ENCODE peak calls at places on chromosome X, in seven cellular contexts. U is Peyer's patch, C is esophagus squamous epithelium, O is tibial nerve, F is K562, P is IMR-90, G is heart left ventricle. M is an unnamed sample. For H3K9me3, the result is how much of the 10 kb centered on the place peaks cover.

GRCh38 chrX:133053854-133054565 is 42.9 kb downstream of the USP26 start:
- DNase-seq in F (no peak), P (no peak), U (no peak), O (no peak), G (no peak), C (no peak), M (no peak)

GRCh38 chrX:153662266-153662665 is 11.3 kb downstream of the PNCK start:
- DNase-seq in C (no peak), U (peak), P (peak), F (peak), G (no peak), O (peak), M (peak)

GRCh38 chrX:119045884-119046283 is 26.9 kb upstream of the CT47C1 start:
- DNase-seq in U (no peak), P (no peak), F (no peak), O (no peak), G (no peak), C (no peak), M (no peak)

GRCh38 chrX:40496728-40497127 is 84.0 kb upstream of the ATP6AP2 start:
- DNase-seq in F (peak), G (no peak), C (no peak), O (no peak), P (peak), U (no peak), M (no peak)

GRCh38 chrX:74925210-74926088 is at the start of gene NEXMIF:
- DNase-seq in G (peak), F (no peak), P (no peak), O (no peak), C (no peak), U (no peak), M (peak)

GRCh38 chrX:12954981-12955380 is 19.9 kb upstream of the TMSB4X start:
- DNase-seq in F (no peak), G (no peak), U (no peak), O (no peak), P (no peak), C (no peak), M (no peak)

GRCh38 chrX:107205770-107206696 is at the start of the genes DNAAF6 and NUP62CL:
- DNase-seq in U (peak), P (no peak), C (peak), G (peak), F (peak), O (peak), M (peak)

GRCh38 chrX:126994011-126994410 is 174.5 kb downstream of the PRR32 start:
- DNase-seq in F (no peak), O (no peak), C (no peak), U (no peak), P (no peak), G (peak), M (no peak)

GRCh38 chrX:132858018-132858417 is 100.4 kb downstream of the HS6ST2 start:
- DNase-seq in U (no peak), P (no peak), C (no peak), G (no peak), F (no peak), O (no peak), M (no peak)

GRCh38 chrX:34130501-34130900 is 1.6 kb downstream of the FAM47A start:
- DNase-seq in F (no peak), C (no peak), G (no peak), P (no peak), O (no peak), U (no peak), M (no peak)

GRCh38 chrX:115332832-115333231 is 43.3 kb downstream of the LUZP4 start:
- DNase-seq in F (no peak), U (no peak), C (no peak), P (no peak), O (no peak), G (no peak), M (no peak)

GRCh38 chrX:10636851-10637250 is 16.5 kb upstream of the MID1 start:
- DNase-seq in O (no peak), F (no peak), C (no peak), G (no peak), P (no peak), U (no peak), M (no peak)

GRCh38 chrX:37603938-37604409 is 32.5 kb downstream of the LANCL3 start:
- DNase-seq in P (no peak), F (no peak), G (peak), U (no peak), O (no peak), C (no peak), M (no peak)

GRCh38 chrX:108312938-108313337 is 125.3 kb downstream of the COL4A6 start:
- DNase-seq in O (no peak), P (peak), U (no peak), F (no peak), C (no peak), G (peak), M (peak)

GRCh38 chrX:144275403-144275802 is 391.5 kb downstream of the UBE2NL start:
- DNase-seq in P (no peak), G (no peak), C (no peak), U (no peak), O (no peak), F (no peak), M (no peak)

GRCh38 chrX:108349210-108349609 is 89.0 kb downstream of the COL4A6 start:
- DNase-seq in U (no peak), C (no peak), F (no peak), P (no peak), G (no peak), O (no peak), M (no peak)

GRCh38 chrX:132738951-132739350 is 219.5 kb downstream of the HS6ST2 start:
- DNase-seq in F (no peak), P (no peak), C (no peak), U (no peak), G (no peak), O (no peak), M (no peak)

GRCh38 chrX:26783512-26784225 is 567.7 kb downstream of the MAGEB5 start:
- DNase-seq in G (no peak), P (peak), F (peak), U (no peak), C (no peak), O (no peak), M (no peak)

GRCh38 chrX:50375481-50376267 is 95.0 kb downstream of the DGKK start:
- DNase-seq in O (no peak), C (no peak), U (peak), G (no peak), F (no peak), P (no peak), M (no peak)

GRCh38 chrX:12955882-12956703 is 18.8 kb upstream of the TMSB4X start:
- DNase-seq in C (peak), G (peak), F (peak), O (peak), P (peak), U (no peak), M (no peak)

GRCh38 chrX:40143987-40144386 is 46.2 kb upstream of the BCOR start:
- DNase-seq in G (no peak), C (no peak), P (no peak), F (no peak), U (no peak), O (no peak), M (no peak)

GRCh38 chrX:48676893-48677270 is 6.7 kb upstream of the WAS start:
- DNase-seq in C (no peak), U (no peak), G (no peak), F (no peak), O (no peak), P (no peak), M (no peak)

GRCh38 chrX:129318375-129318774 is 204.9 kb downstream of the SMARCA1 start:
- DNase-seq in O (no peak), F (peak), C (no peak), G (no peak), P (peak), U (no peak), M (no peak)

GRCh38 chrX:68982476-68982875 is 153.7 kb downstream of the EFNB1 start:
- DNase-seq in U (no peak), F (no peak), C (no peak), O (no peak), P (no peak), G (no peak), M (no peak)

GRCh38 chrX:20969565-20969964 is 404.7 kb upstream of the CNKSR2 start:
- DNase-seq in G (no peak), O (no peak), F (no peak), U (no peak), P (no peak), C (no peak), M (no peak)

GRCh38 chrX:132737743-132738142 is 220.7 kb downstream of the HS6ST2 start:
- DNase-seq in C (no peak), G (no peak), F (no peak), P (no peak), U (no peak), O (no peak), M (no peak)

GRCh38 chrX:69361286-69361926 is 142.7 kb upstream of the NALF2 start:
- DNase-seq in G (no peak), C (no peak), U (no peak), P (peak), O (no peak), F (no peak), M (no peak)

GRCh38 chrX:117093319-117093718 is 630.5 kb upstream of the CT83 start:
- DNase-seq in G (no peak), U (no peak), P (no peak), O (no peak), F (no peak), C (no peak), M (no peak)
- H3K9me3 ChIP-seq in G (under half), U (under half), P (under half), O (under half), F (under half), C (under half), M (under half)

GRCh38 chrX:103628386-103629290 is at the start of gene TCEAL1:
- DNase-seq in P (peak), U (peak), G (peak), F (peak), C (no peak), O (peak), M (peak)

GRCh38 chrX:103630171-103630511 is 1.4 kb downstream of the TCEAL1 start:
- DNase-seq in U (no peak), G (no peak), O (no peak), F (no peak), C (no peak), P (no peak), M (no peak)

GRCh38 chrX:103631145-103631544 is 2.4 kb downstream of the TCEAL1 start:
- DNase-seq in U (no peak), P (no peak), C (no peak), O (no peak), G (no peak), F (no peak), M (no peak)

GRCh38 chrX:103626855-103627254 is 1.9 kb upstream of the TCEAL1 start:
- DNase-seq in P (peak), G (no peak), C (no peak), U (no peak), F (no peak), O (no peak), M (no peak)

DNA sequence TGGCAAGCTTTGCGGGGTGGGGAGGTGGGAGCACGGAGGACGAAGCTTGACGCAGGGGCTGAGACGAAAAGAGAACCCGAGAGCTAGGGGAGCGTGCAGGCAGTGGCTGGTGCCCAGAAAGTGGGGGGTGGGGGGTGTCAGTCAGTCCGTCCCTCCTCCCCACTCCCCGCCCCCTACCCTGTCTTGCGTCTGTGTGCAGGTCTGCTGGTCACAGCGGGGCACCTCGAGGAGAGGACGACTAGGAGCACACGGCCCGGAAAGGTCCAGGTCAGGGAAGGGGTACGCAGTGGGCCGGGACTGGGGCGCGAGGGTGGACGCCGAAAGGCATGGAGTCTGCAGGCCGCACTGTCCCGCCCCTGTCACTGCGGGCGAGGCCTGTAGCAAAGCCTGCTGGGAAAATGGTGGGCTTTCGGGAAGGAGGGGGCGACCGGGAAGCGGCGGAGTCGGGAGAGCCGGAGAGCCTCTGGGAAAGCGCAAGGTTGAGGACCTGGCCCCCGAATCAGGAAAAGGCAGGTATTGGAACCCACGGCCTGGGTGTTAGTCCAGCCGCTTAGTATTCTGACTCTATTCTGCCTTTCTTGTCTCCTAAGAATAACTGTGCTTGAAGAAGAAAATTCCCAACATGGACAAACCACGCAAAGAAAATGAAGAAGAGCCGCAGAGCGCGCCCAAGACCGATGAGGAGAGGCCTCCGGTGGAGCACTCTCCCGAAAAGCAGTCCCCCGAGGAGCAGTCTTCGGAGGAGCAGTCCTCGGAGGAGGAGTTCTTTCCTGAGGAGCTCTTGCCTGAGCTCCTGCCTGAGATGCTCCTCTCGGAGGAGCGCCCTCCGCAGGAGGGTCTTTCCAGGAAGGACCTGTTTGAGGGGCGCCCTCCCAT is 758 bp downstream of the TCEAL1 start:
- DNase-seq in C (no peak), F (peak), P (peak), U (peak), O (peak), G (peak), M (peak)
- TF ChIP-seq POLR2A in C (no peak), F (peak), P (no peak), U (no peak), O (peak), G (no peak), M (peak)

GRCh38 chrX:70924294-70924693 is 6.6 kb downstream of the SLC7A3 start:
- DNase-seq in U (no peak), F (no peak), G (no peak), C (no peak), O (no peak), P (no peak), M (no peak)

GRCh38 chrX:70921709-70922352 is 9.1 kb downstream of the SLC7A3 start:
- DNase-seq in C (no peak), O (no peak), P (no peak), G (no peak), U (no peak), F (no peak), M (no peak)

GRCh38 chrX:70922776-70923473 is 8.0 kb downstream of the SLC7A3 start:
- DNase-seq in U (no peak), C (no peak), O (no peak), F (no peak), P (no peak), G (no peak), M (no peak)
- H3K4me3 ChIP-seq in U (no peak), C (no peak), O (no peak), F (no peak), P (no peak), G (no peak), M (no peak)

GRCh38 chrX:6758234-6758633 is 223.3 kb upstream of the VCX3A start:
- DNase-seq in O (no peak), C (no peak), G (no peak), F (no peak), U (no peak), P (no peak), M (no peak)
- H3K9me3 ChIP-seq in O (under half), C (under half), G (under half), F (under half), U (under half), P (under half), M (under half)

GRCh38 chrX:71184803-71185495 is 38.1 kb upstream of the GJB1 start:
- DNase-seq in O (no peak), C (no peak), P (no peak), F (no peak), G (no peak), U (no peak), M (peak)

GRCh38 chrX:71183341-71183740 is 38.7 kb downstream of the NLGN3 start:
- DNase-seq in U (no peak), O (no peak), P (no peak), C (no peak), G (no peak), F (no peak), M (no peak)

GRCh38 chrX:71181558-71181909 is 36.9 kb downstream of the NLGN3 start:
- DNase-seq in P (no peak), O (peak), F (peak), G (no peak), C (no peak), U (no peak), M (no peak)

GRCh38 chrX:71184092-71184491 is 38.9 kb upstream of the GJB1 start:
- DNase-seq in U (no peak), C (no peak), G (no peak), O (no peak), F (no peak), P (no peak), M (no peak)

DNA sequence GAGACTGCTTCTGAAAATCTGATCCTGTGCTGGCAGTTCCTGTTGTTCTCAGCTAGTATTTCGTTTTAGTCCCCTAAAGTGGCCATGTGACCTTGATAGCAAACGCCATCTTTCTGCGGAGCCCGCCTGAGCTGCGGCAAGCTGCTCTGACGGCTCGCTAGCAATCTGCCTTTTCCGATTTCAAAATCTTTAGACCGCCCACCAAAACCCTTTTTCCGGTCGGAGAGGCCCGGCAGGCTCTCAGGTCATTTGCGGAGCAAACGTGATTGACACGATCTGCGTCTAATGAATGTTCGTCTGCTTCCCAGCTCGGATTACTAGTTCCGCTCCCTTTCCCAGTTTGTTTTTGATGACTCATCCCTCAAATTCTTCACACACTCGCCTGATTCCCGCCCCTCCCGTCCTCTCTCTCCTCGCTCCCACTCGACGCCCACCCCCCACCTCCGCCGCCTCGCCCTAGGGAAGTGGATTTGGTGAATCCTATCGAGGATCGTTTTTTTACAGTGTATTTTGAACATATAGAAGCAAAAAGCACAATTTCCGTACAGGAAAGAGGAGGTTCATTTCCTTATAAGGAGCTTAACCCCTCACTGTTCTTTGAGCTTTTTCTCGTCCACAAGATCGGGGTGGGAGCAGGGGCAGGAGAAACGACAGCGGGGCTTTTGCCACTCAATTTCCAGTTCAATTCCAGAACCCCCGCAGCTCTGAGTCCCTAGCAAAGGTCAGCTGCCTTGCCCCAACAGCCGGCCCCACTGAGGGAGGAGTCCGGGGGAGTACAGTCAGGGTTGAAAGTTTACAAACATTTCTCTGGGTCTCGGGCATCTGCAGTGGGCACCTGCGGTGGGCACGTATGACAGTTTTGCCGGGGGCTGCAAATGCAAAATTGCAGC is 37.5 kb downstream of the NLGN3 start:
- DNase-seq in O (peak), U (peak), G (peak), P (peak), C (peak), F (peak), M (peak)
- TF ChIP-seq POLR2A in O (peak), U (peak), G (peak), P (peak), C (peak), F (peak), M (peak)

DNA sequence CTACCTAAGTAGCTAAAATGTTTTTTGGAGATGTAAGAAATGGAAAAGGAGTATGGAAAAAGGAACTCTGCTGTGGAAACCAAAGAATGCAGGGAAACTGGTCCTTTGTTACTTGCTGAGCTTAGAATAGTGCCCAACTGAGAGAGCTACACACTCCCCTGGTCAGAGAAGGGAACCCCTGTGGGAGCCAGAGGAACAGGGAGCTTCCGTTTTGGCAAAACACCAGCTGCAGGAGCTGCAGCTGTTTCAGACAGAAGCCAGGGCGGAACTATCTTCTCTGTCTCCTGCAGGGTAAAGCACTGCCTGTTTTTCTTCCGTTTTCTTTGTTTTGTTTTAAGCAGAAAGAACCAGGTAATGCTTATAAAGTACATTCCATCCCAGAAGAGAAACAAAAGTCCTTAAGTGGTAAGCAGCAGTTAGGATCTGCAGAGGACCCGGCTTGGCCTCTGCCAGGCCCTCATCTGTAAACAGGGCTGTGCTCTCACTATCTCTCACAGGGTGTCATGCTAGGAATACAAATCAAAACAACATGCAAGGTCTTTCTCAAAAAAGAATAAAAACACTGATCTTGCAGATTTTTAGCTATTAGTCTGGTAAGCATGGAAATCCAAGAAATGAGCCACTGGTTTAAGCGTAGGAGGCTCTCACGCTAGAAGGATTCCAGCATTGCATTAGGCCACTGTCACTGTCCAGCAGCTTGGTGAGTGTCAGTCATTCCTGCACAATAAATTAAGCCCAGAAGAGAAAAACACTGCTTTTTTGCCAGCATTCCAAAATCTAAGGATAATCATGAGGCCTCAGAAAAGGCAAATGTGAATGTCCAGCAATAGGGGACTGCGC is 76.1 kb downstream of the CHST7 start:
- DNase-seq in O (no peak), F (no peak), C (no peak), P (peak), G (peak), U (no peak), M (peak)
- H3K4me3 ChIP-seq in O (no peak), F (no peak), C (no peak), P (no peak), G (no peak), U (no peak), M (no peak)

DNA sequence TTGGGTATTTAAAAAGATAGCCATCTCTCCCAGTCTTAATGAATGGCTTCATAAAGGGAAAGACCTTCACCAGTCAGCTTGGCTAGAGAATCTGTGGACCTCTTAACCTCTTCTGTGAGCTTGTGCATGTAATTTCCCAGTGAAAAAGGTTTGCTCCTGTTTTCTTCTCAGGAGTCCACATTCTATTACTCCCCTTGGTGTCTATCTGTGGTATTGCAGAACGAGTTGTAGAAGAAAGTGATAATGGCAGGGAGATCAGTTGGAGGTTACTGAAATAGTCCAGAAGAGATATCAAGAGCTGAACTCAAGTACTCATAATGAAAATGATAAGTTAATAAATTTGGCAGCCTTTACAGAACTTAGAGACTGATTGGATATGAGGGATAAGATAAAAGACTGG is 16.5 kb upstream of the VAMP7 start:
- DNase-seq in G (no peak), P (no peak), U (no peak), O (no peak), F (no peak), C (no peak), M (no peak)
- H3K9me3 ChIP-seq in G (under half), P (under half), U (under half), O (under half), F (under half), C (under half), M (under half)

GRCh38 chrX:103686199-103687072 is at the start of gene MORF4L2:
- DNase-seq in O (peak), U (peak), G (peak), F (peak), C (peak), P (peak), M (peak)
- TF ChIP-seq POLR2A in O (peak), U (peak), G (peak), F (peak), C (peak), P (peak), M (peak)

GRCh38 chrX:106168107-106168506 is at the start of gene PWWP3B:
- DNase-seq in U (no peak), P (no peak), O (peak), F (peak), C (no peak), G (peak), M (peak)
- H3K4me3 ChIP-seq in U (no peak), P (no peak), O (no peak), F (no peak), C (no peak), G (peak), M (no peak)

M was measured in prostate gland.